ENCODE peak calls at places on chromosomes 12 and 14, in seven cellular contexts. T is brain microvascular endothelial cell, U is upper lobe of right lung, F is mesenchymal stem cell, I is aorta, K is kidney epithelial cell, A is AG04450. D is an unnamed sample.
A peak's percentile ranks its signal among the peaks of the same experiment; 100 is the strongest.

GRCh38 chr12:54596526-54596946 is 8.1 kb upstream of the PPP1R1A start:
- DNase-seq in K (no peak), U (peak; percentile 75), A (peak; percentile 29), I (peak; percentile 89), T (peak; percentile 66), F (peak; percentile 57), D (peak; percentile 84)

GRCh38 chr12:94266796-94267529 is 118.6 kb downstream of the PLXNC1 start:
- DNase-seq in I (no peak), T (no peak), K (no peak), A (peak; percentile 43), U (no peak), F (peak; percentile 21), D (peak; percentile 93)

GRCh38 chr12:69896653-69897381 is 71.8 kb downstream of the MYRFL start:
- DNase-seq in F (no peak), A (no peak), I (no peak), T (no peak), K (no peak), U (no peak), D (no peak)

GRCh38 chr12:23376238-23376637 is 573.2 kb downstream of the SOX5 start:
- DNase-seq in F (no peak), T (peak; percentile 1), K (no peak), A (no peak), U (no peak), I (no peak), D (no peak)

GRCh38 chr12:131028587-131029338 is 75.1 kb downstream of the ADGRD1 start:
- DNase-seq in A (no peak), F (no peak), T (no peak), K (no peak), U (peak; percentile 80), I (no peak), D (no peak)

GRCh38 chr12:45742590-45742989 is 13.1 kb downstream of the ARID2 start:
- DNase-seq in I (no peak), K (no peak), F (no peak), T (no peak), A (no peak), U (no peak), D (no peak)

GRCh38 chr12:101620762-101621133 is 26.0 kb downstream of the MYBPC1 start:
- DNase-seq in F (no peak), U (no peak), K (no peak), I (no peak), A (no peak), T (no peak), D (no peak)

GRCh38 chr12:69966409-69966808 is 141.4 kb downstream of the MYRFL start:
- DNase-seq in F (peak; percentile 59), U (no peak), I (peak; percentile 76), T (peak; percentile 66), A (no peak), K (peak; percentile 47), D (peak; percentile 29)

GRCh38 chr12:92224685-92225331 is 79.2 kb upstream of the BTG1 start:
- DNase-seq in U (no peak), F (peak; percentile 81), A (peak; percentile 16), T (peak; percentile 48), K (peak; percentile 16), I (no peak), D (peak; percentile 52)

GRCh38 chr14:103803661-103804060 is 43.7 kb downstream of the PPP1R13B start:
- DNase-seq in F (peak; percentile 23), T (peak; percentile 7), I (no peak), U (no peak), K (no peak), A (no peak), D (peak; percentile 14)

GRCh38 chr14:82125963-82126362 is 592.3 kb upstream of the SEL1L start:
- DNase-seq in F (no peak), K (no peak), T (no peak), A (no peak), I (no peak), U (no peak), D (no peak)

GRCh38 chr12:79439179-79439825 is 251.5 kb downstream of the PAWR start:
- DNase-seq in K (no peak), U (no peak), A (no peak), I (no peak), F (no peak), T (no peak), D (no peak)

GRCh38 chr14:29220077-29220476 is 453.5 kb downstream of the FOXG1 start:
- DNase-seq in F (no peak), K (no peak), A (no peak), U (no peak), I (no peak), T (no peak), D (no peak)

GRCh38 chr12:46376579-46376978 is 4.0 kb upstream of the SLC38A2 start:
- DNase-seq in K (no peak), A (no peak), T (no peak), F (no peak), I (no peak), U (no peak), D (no peak)

GRCh38 chr14:59870277-59871165 is at the start of gene RTN1:
- DNase-seq in T (no peak), I (peak; percentile 92), A (peak; percentile 2), U (peak; percentile 87), K (no peak), F (peak; percentile 48), D (peak; percentile 60)

GRCh38 chr12:28568083-28568482 is 377.8 kb downstream of the CCDC91 start:
- DNase-seq in U (no peak), I (no peak), T (peak; percentile 92), F (peak; percentile 87), A (peak; percentile 73), K (peak; percentile 64), D (peak; percentile 86)

GRCh38 chr14:61461808-61462275 is 140.5 kb downstream of the PRKCH start:
- DNase-seq in T (peak; percentile 82), A (peak; percentile 64), F (peak; percentile 80), U (no peak), I (no peak), K (no peak), D (peak; percentile 90)

GRCh38 chr14:33848009-33848408 is 102.9 kb downstream of the EGLN3 start:
- DNase-seq in T (no peak), K (no peak), U (no peak), F (no peak), I (no peak), A (no peak), D (no peak)

GRCh38 chr12:28390716-28391452 is 200.6 kb downstream of the CCDC91 start:
- DNase-seq in I (no peak), T (peak; percentile 32), F (no peak), U (no peak), K (no peak), A (no peak), D (peak; percentile 89)

DNA sequence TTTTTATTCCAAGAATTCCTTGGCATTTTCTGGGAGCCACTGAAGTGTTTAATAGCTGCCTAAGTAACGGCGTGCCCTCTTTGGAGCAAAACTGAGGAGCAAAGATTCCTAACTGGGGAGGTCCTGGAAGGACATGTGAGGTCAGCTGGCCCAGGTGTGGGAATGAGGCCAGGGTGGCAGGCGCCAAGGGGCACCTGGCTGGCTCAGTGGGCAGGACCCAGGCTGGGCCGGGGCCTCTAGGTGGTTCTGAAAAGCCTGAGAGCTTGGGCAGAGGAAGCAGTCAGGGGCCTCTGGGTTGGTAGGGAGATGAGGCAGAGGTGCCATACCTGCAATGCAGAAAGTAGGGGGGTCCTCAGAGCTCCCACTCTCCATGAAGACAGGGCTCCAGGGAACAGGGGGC is 27.1 kb upstream of the DIO3 start:
- DNase-seq in I (no peak), A (no peak), K (no peak), F (no peak), U (no peak), T (no peak), D (no peak)
- H3K4me3 ChIP-seq in I (no peak overlapping the region), A (no peak overlapping the region), K (no peak overlapping the region), F (no peak overlapping the region), U (no peak overlapping the region), T (no peak overlapping the region), D (no peak overlapping the region)

DNA sequence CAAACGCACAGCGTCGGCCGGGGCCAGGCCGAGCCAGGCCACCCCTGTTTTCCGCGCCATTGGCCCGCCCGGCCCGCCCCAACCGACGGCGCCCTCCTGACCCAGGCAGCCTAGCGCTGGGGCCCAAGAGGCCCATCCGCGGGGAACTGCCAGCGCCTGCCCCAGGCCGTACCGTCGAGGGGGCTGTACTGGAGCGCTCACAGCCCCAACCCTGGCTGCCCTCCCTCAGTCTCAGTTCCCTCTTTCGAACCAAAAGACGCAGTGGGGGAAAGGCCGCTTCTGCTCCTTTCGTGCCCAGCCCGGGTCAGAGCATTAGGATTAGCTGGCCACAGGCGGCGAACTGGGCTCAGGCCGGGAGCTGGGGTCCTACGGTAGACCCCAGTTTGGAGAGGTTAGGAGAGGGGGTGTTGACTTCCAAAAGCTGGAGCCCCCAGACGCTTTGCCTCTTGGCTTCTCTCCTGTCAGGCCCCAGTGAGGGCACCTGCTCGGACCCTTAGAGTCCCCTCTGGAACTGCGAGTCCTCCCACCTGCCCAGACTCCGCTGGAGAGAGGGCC is 1.9 kb downstream of the NKX2-1 start:
- DNase-seq in A (no peak), F (no peak), T (no peak), U (no peak), K (no peak), I (no peak), D (no peak)
- H3K27me3 ChIP-seq in A (peaks cover 87% of the 10 kb centered on the region), F (peaks cover 98% of the 10 kb centered on the region), T (peaks cover 97% of the 10 kb centered on the region), U (peaks cover 94% of the 10 kb centered on the region), K (peaks cover 96% of the 10 kb centered on the region), I (no peaks in the 10 kb centered on the region), D (peaks cover 91% of the 10 kb centered on the region)

DNA sequence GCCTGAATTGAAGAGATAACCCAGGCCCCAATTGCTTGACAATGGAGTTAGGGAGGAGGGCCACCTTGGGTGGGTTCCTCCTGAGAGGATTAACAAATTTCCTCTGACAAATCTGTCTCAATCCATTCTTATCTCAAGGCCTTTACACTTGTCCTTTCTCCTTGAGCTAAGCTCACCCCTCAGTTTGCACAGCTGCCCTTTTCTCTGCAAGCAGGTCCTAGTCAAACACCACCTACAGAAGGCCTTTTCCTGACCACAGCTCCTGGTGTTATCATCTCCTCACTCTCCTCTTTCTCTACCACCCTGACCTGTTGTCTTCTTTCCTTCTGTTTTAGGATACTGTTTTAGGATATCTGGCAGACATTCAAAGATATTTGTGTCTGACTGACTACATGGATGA is 26.4 kb upstream of the GSC start:
- DNase-seq in T (no peak), I (no peak), U (no peak), F (no peak), A (no peak), K (no peak), D (no peak)
- H3K4me3 ChIP-seq in T (no peak overlapping the region), I (no peak overlapping the region), U (no peak overlapping the region), F (no peak overlapping the region), A (no peak overlapping the region), K (no peak overlapping the region), D (no peak overlapping the region)

GRCh38 chr12:95787274-95787814 is 3.2 kb downstream of the NTN4 start:
- DNase-seq in T (no peak), F (no peak), A (no peak), K (no peak), I (no peak), U (no peak), D (no peak)
- H3K27me3 ChIP-seq in T (no peaks in the 10 kb centered on the region), F (no peaks in the 10 kb centered on the region), A (no peaks in the 10 kb centered on the region), K (no peaks in the 10 kb centered on the region), I (no peaks in the 10 kb centered on the region), U (peaks cover 24% of the 10 kb centered on the region), D (no peaks in the 10 kb centered on the region)